ENCODE peak calls at places on chromosomes 1 and 21, in six cellular contexts. D is foreskin keratinocyte, S is C1 segment of cervical spinal cord, A is colonic mucosa, G is ELR, O is posterior cingulate gyrus. V is an unnamed sample.

GRCh38 chr1:228045405-228045804 is 37.1 kb upstream of the ARF1 start:
- DNase-seq in A (no peak), G (no peak), S (no peak), D (no peak), O (no peak), V (no peak)

GRCh38 chr1:113684153-113684541 is 75.1 kb downstream of the PHTF1 start:
- DNase-seq in S (no peak), A (peak), G (no peak), O (no peak), D (no peak), V (no peak)

GRCh38 chr1:234256359-234256758 is 116.9 kb upstream of the COA6 start:
- DNase-seq in O (no peak), S (no peak), D (peak), A (no peak), G (peak), V (peak)

GRCh38 chr1:245810789-245811337 is 656.1 kb downstream of the KIF26B start:
- DNase-seq in O (no peak), G (no peak), S (no peak), A (no peak), D (no peak), V (no peak)

GRCh38 chr1:14334336-14335176 is 263.9 kb upstream of the KAZN start:
- DNase-seq in G (no peak), D (peak), S (no peak), A (peak), O (no peak), V (no peak)

GRCh38 chr1:77193951-77194350 is 25.3 kb downstream of the PIGK start:
- DNase-seq in S (no peak), D (no peak), A (no peak), G (peak), O (no peak), V (no peak)

GRCh38 chr1:73674945-73675561 is 522.9 kb downstream of the LRRIQ3 start:
- DNase-seq in S (no peak), D (peak), G (peak), O (no peak), A (no peak), V (no peak)

GRCh38 chr21:42193131-42193671 is 25.7 kb upstream of the ABCG1 start:
- DNase-seq in A (peak), S (no peak), G (peak), D (peak), O (no peak), V (no peak)

GRCh38 chr1:171636141-171636540 is 14.1 kb downstream of the MYOCOS start:
- DNase-seq in D (no peak), G (no peak), A (no peak), O (no peak), S (no peak), V (no peak)

GRCh38 chr1:41843378-41843777 is 75.3 kb downstream of the HIVEP3 start:
- DNase-seq in S (no peak), G (peak), D (no peak), A (no peak), O (no peak), V (no peak)

GRCh38 chr1:157721985-157722384 is 21.4 kb upstream of the FCRL3 start:
- DNase-seq in A (no peak), D (no peak), G (no peak), O (no peak), S (no peak), V (no peak)

GRCh38 chr21:15788847-15789548 is 59.2 kb downstream of the USP25 start:
- DNase-seq in G (peak), O (no peak), A (no peak), S (no peak), D (peak), V (no peak)

GRCh38 chr1:209202826-209203439 is 380.6 kb upstream of the CAMK1G start:
- DNase-seq in G (peak), A (no peak), S (peak), O (peak), D (peak), V (no peak)

GRCh38 chr21:40620386-40621145 is 226.4 kb downstream of the DSCAM start:
- DNase-seq in G (no peak), D (peak), S (no peak), O (no peak), A (no peak), V (no peak)

GRCh38 chr21:42568377-42568776 is 54.7 kb downstream of the SLC37A1 start:
- DNase-seq in S (no peak), A (no peak), O (no peak), D (no peak), G (no peak), V (no peak)

GRCh38 chr1:171919891-171920887 is 78.9 kb downstream of the DNM3 start:
- DNase-seq in S (no peak), O (no peak), A (no peak), D (no peak), G (no peak), V (no peak)

GRCh38 chr1:86277909-86278308 is 118.2 kb downstream of the ODF2L start:
- DNase-seq in G (no peak), D (peak), S (no peak), A (no peak), O (no peak), V (no peak)

GRCh38 chr1:192575499-192576189 is at the start of gene RGS1:
- DNase-seq in A (peak), D (no peak), S (no peak), G (no peak), O (no peak), V (no peak)